ENCODE peak calls at places on chromosomes 3 and 15, in six cellular contexts. N is mucosa of gallbladder, P is skeletal muscle cell, A is nephron progenitor cell, W is AG04449, X is adrenal gland. Y is an unnamed sample.

GRCh38 chr15:41585140-41586047 is 26.4 kb downstream of the TYRO3 start:
- DNase-seq in N (peak; percentile 37), A (peak; percentile 42), X (peak; percentile 68), W (no peak), P (no peak), Y (no peak)

GRCh38 chr3:157142315-157142714 is 17.6 kb downstream of the CCNL1 start:
- DNase-seq in A (no peak), X (no peak), W (no peak), P (no peak), N (no peak), Y (no peak)

GRCh38 chr3:94317054-94317453 is 254.2 kb downstream of the NSUN3 start:
- DNase-seq in X (no peak), A (no peak), W (no peak), N (no peak), P (no peak), Y (no peak)

GRCh38 chr3:72818915-72819314 is 29.3 kb downstream of the SHQ1 start:
- DNase-seq in A (no peak), X (peak; percentile 75), N (no peak), W (no peak), P (peak; percentile 54), Y (no peak)

GRCh38 chr3:45100998-45101407 is 45.2 kb downstream of the CDCP1 start:
- DNase-seq in P (peak; percentile 71), X (no peak), A (no peak), W (peak; percentile 65), N (no peak), Y (no peak)

GRCh38 chr15:32861741-32862140 is 143.9 kb downstream of the GREM1 start:
- DNase-seq in A (peak; percentile 61), W (peak; percentile 70), P (peak; percentile 67), N (no peak), X (peak; percentile 73), Y (no peak)

GRCh38 chr3:99817047-99817436 is 620 bp upstream of the CMSS1 start:
- DNase-seq in P (no peak), N (no peak), A (peak; percentile 21), X (peak; percentile 30), W (no peak), Y (no peak)

GRCh38 chr3:187709155-187709554 is 6.8 kb upstream of the RTP2 start:
- DNase-seq in A (no peak), P (no peak), W (no peak), X (no peak), N (no peak), Y (no peak)

GRCh38 chr15:54506977-54507524 is 528.8 kb downstream of the UNC13C start:
- DNase-seq in X (no peak), N (peak; percentile 22), P (no peak), A (no peak), W (no peak), Y (no peak)

GRCh38 chr3:159855599-159856495 is 132.8 kb upstream of the IL12A start:
- DNase-seq in W (no peak), X (no peak), P (no peak), A (no peak), N (no peak), Y (no peak)

GRCh38 chr3:83500422-83500821 is 1458.4 kb upstream of the CADM2 start:
- DNase-seq in P (peak; percentile 14), W (no peak), X (no peak), A (no peak), N (no peak), Y (no peak)